ENCODE peak calls at places on chromosomes 4 and X, in five cellular contexts. E is right atrium auricular region, O is GM12878, R is sigmoid colon, P is pancreas. W is an unnamed sample.

GRCh38 chrX:82676386-82676785 is 831.7 kb upstream of the POU3F4 start:
- DNase-seq in E (no peak), O (no peak), R (no peak), P (no peak), W (no peak)

GRCh38 chr4:140005699-140006098 is 148.3 kb downstream of the MAML3 start:
- DNase-seq in E (no peak), O (no peak), R (no peak), P (no peak), W (no peak)

GRCh38 chr4:121226362-121226761 is 62.2 kb upstream of the TNIP3 start:
- DNase-seq in E (no peak), O (no peak), R (no peak), P (no peak), W (no peak)

GRCh38 chr4:112348488-112349158 is 51.5 kb downstream of the ALPK1 start:
- DNase-seq in E (peak), O (no peak), R (no peak), P (no peak), W (no peak)

GRCh38 chrX:151753313-151754041 is 18.9 kb downstream of the CNGA2 start:
- DNase-seq in E (peak), O (no peak), R (peak), P (peak), W (no peak)

GRCh38 chr4:45518832-45519231 is 605.0 kb downstream of the GABRG1 start:
- DNase-seq in E (no peak), O (no peak), R (no peak), P (no peak), W (no peak)

GRCh38 chrX:109966246-109966645 is 36.7 kb upstream of the TMEM164 start:
- DNase-seq in E (no peak), O (no peak), R (no peak), P (no peak), W (no peak)

GRCh38 chr4:17168571-17168970 is 270.1 kb upstream of the LDB2 start:
- DNase-seq in E (no peak), O (no peak), R (no peak), P (no peak), W (no peak)

GRCh38 chrX:12991575-12991974 is 16.7 kb downstream of the TMSB4X start:
- DNase-seq in E (no peak), O (no peak), R (no peak), P (no peak), W (no peak)

GRCh38 chrX:39805022-39805421 is 292.7 kb downstream of the BCOR start:
- DNase-seq in E (no peak), O (no peak), R (no peak), P (no peak), W (no peak)

GRCh38 chrX:17613979-17614572 is 123.2 kb upstream of the SCML1 start:
- DNase-seq in E (no peak), O (no peak), R (no peak), P (no peak), W (no peak)

GRCh38 chr4:140103676-140104075 is 50.3 kb downstream of the MAML3 start:
- DNase-seq in E (no peak), O (peak), R (no peak), P (no peak), W (no peak)

GRCh38 chrX:140983730-140984129 is 18.7 kb upstream of the SPANXB1 start:
- DNase-seq in E (no peak), O (no peak), R (no peak), P (no peak), W (no peak)

GRCh38 chrX:40844476-40844875 is 109.1 kb upstream of the MED14 start:
- DNase-seq in E (no peak), O (no peak), R (no peak), P (no peak), W (no peak)

DNA sequence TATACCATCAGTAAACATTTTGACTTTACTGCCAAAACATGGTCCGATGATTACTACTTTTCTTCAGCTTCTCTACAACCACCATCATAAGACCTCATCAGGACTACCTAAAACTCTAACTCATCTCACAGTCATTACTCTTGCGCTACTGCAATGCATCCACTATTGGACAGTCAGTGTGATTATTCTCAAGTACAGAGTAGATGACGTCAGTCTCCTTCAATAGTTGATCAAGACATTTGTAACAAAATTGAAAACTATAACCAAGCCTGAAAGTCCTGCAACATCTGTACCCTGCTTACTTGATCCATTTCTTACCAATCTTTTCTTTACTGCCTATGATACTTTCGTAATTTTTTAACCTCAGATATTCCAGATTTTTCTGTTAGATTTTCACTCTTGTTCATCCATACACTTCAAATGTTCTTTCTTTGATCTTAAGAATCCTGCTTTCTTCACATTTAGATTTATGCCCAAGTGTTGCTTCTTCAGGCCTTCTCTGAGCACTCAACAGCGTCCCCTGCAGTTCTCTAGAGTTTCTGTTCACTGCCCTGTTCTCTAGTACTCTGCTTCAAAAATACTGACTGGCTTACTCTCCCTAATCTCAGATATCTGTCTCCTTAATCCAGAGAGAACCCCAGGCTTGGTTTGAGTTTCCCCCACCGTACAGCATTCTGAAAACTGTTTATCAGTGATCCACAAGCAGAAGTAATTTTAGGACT is 1517.6 kb downstream of the STIM2 start:
- DNase-seq in E (no peak), O (no peak), R (no peak), P (no peak), W (no peak)
- H3K4me3 ChIP-seq in E (no peak), O (no peak), R (no peak), P (no peak), W (no peak)

GRCh38 chrX:42093756-42094155 is 170.4 kb upstream of the CASK start:
- DNase-seq in E (no peak), O (peak), R (no peak), P (no peak), W (no peak)
- H3K27ac ChIP-seq in E (no peak), O (no peak), R (no peak), P (no peak), W (no peak)

GRCh38 chr4:174218127-174218790 is 65.2 kb downstream of the FBXO8 start:
- DNase-seq in E (no peak), O (no peak), R (no peak), P (no peak), W (no peak)
- H3K4me3 ChIP-seq in E (peak), O (no peak), R (peak), P (peak), W (peak)

GRCh38 chr4:8471211-8471875 is 30.8 kb downstream of the TRMT44 start:
- DNase-seq in E (no peak), O (no peak), R (no peak), P (no peak), W (no peak)

GRCh38 chr4:8473920-8474590 is 33.5 kb downstream of the TRMT44 start:
- DNase-seq in E (no peak), O (no peak), R (no peak), P (no peak), W (no peak)

GRCh38 chr4:8473198-8473919 is 32.8 kb downstream of the TRMT44 start:
- DNase-seq in E (no peak), O (no peak), R (no peak), P (no peak), W (no peak)

GRCh38 chr4:8472166-8472688 is 31.6 kb downstream of the TRMT44 start:
- DNase-seq in E (no peak), O (no peak), R (no peak), P (no peak), W (no peak)

DNA sequence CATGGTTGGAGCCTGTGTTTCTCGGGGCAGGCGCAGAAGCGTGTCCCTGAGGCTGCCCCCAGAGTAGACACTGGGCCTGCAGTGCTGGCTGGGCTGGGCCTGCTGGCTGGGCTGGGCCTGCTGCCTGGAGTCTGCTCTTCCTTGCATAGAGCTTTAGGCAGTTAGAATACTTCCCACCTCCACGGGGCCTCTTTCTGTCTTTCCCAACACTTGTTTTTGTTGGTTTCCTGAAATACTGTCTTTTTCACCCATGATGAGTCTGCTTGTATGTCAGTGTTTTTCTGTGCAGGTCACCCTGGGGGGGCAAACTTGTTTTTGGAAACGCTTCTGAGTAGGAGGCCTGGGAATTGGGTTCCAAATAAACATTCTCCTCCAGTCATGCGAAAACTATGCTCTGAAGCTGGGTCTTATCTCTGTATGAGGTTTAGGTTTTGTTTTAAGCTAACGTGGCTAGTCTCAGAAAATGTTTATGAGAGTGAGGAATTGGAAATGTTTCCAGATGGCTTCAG is 32.2 kb downstream of the TRMT44 start:
- DNase-seq in E (no peak), O (no peak), R (peak), P (no peak), W (no peak)
- H3K27ac ChIP-seq in E (peak), O (no peak), R (peak), P (no peak), W (peak)

DNA sequence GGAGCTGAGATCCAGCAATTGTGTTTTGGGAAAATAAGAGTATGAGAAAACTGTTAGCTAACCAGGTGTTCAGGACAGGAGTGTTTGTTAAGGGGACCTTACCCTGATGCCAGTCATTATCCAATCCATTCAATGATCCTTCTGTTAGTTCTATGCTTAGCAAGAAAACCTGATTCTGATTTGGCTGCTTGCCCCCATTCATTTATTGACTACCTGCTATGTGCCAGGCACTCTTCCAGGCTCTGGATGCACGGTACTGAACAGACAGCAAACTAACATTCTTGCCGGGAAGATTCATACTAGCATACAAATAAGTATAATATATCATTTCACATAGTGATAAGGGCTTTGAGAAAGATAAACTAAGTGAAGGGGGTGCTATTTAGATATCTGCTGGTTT is 1.0 kb upstream of the MECP2 start:
- DNase-seq in E (no peak), O (no peak), R (no peak), P (no peak), W (no peak)
- H3K4me3 ChIP-seq in E (no peak), O (no peak), R (no peak), P (peak), W (no peak)

GRCh38 chr4:81274460-81274859 is 59.4 kb upstream of the PRKG2 start:
- DNase-seq in E (no peak), O (no peak), R (no peak), P (no peak), W (no peak)
- H3K27ac ChIP-seq in E (no peak), O (no peak), R (no peak), P (no peak), W (no peak)

GRCh38 chr4:181261279-181261678 is 981.9 kb upstream of the TENM3 start:
- DNase-seq in E (no peak), O (no peak), R (no peak), P (no peak), W (no peak)
- H3K4me3 ChIP-seq in E (no peak), O (no peak), R (no peak), P (no peak), W (no peak)

GRCh38 chrX:52426810-52427209 is 58.0 kb downstream of the XAGE2 start:
- DNase-seq in E (no peak), O (no peak), R (no peak), P (no peak), W (no peak)
- H3K27ac ChIP-seq in E (no peak), O (no peak), R (no peak), P (no peak), W (no peak)

GRCh38 chr4:107719211-107719926 is 665 bp downstream of the PAPSS1 start:
- DNase-seq in E (no peak), O (no peak), R (peak), P (no peak), W (peak)

GRCh38 chr4:107719927-107720722 is at the start of gene PAPSS1:
- DNase-seq in E (peak), O (peak), R (peak), P (peak), W (peak)

GRCh38 chr4:107718351-107718965 is 1.6 kb downstream of the PAPSS1 start:
- DNase-seq in E (no peak), O (peak), R (no peak), P (no peak), W (no peak)

DNA sequence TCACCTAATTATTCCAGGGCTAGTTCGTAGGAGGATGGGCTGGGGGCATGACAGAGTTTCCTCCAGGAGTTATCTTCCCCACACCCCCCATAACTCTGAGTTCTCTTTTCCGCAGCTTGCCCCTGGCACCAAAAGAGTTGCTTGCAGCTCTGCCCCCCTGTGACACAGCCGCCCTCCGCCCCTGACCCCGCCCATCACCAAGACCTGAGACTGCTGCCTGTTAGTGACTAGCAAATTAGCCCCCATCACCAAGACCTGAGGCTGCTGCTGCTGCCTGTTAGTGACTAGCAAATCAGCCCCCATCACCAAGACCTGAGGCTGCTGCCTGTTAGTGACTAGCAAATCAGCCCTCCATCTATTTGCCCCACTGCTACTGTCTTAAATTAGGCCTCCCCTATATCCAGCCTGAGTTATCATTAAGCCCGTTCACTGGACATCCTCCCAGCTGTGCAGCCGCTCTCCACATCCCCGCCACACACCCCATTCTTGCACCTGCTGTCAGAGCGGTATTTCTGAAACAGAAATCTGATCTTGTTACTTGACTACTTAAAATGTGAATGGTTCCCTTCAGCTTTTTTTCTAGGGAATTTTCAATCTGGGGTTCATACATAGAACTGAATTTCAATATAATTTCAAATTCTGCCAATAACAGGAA is 1.5 kb upstream of the PAPSS1 start:
- DNase-seq in E (no peak), O (no peak), R (no peak), P (no peak), W (no peak)
- H3K4me3 ChIP-seq in E (peak), O (peak), R (no peak), P (peak), W (peak)

W was measured in coronary artery.